ENCODE peak calls at places on chromosomes 2 and 18, in six cellular contexts. One of them, this sample, is unnamed.

GRCh38 chr2:120783371-120783791 is 47.7 kb downstream of the GLI2 start:
- DNase-seq in body of pancreas: no peak
- DNase-seq in cardiac fibroblast: peak
- DNase-seq in HCT116: peak
- DNase-seq in heart left ventricle: no peak
- DNase-seq in fibroblast of lung: peak
- DNase-seq in this sample: no peak

GRCh38 chr18:58046794-58047555 is 2.9 kb downstream of the NEDD4L start:
- DNase-seq in heart left ventricle: no peak
- DNase-seq in cardiac fibroblast: no peak
- DNase-seq in HCT116: no peak
- DNase-seq in fibroblast of lung: no peak
- DNase-seq in body of pancreas: no peak
- DNase-seq in this sample: no peak

GRCh38 chr2:56333812-56334485 is 150.2 kb downstream of the CCDC85A start:
- DNase-seq in heart left ventricle: no peak
- DNase-seq in fibroblast of lung: no peak
- DNase-seq in HCT116: no peak
- DNase-seq in cardiac fibroblast: no peak
- DNase-seq in body of pancreas: no peak
- DNase-seq in this sample: peak

GRCh38 chr2:112768432-112768831 is 4.0 kb upstream of the CKAP2L start:
- DNase-seq in body of pancreas: no peak
- DNase-seq in cardiac fibroblast: peak
- DNase-seq in HCT116: no peak
- DNase-seq in fibroblast of lung: peak
- DNase-seq in heart left ventricle: no peak
- DNase-seq in this sample: peak

GRCh38 chr2:156999657-157000056 is 257.8 kb upstream of the GALNT5 start:
- DNase-seq in heart left ventricle: no peak
- DNase-seq in HCT116: no peak
- DNase-seq in cardiac fibroblast: no peak
- DNase-seq in fibroblast of lung: no peak
- DNase-seq in body of pancreas: peak
- DNase-seq in this sample: no peak

GRCh38 chr18:55763805-55764204 is 175.8 kb upstream of the TCF4 start:
- DNase-seq in HCT116: no peak
- DNase-seq in fibroblast of lung: no peak
- DNase-seq in heart left ventricle: no peak
- DNase-seq in cardiac fibroblast: no peak
- DNase-seq in body of pancreas: no peak
- DNase-seq in this sample: no peak

GRCh38 chr18:63963610-63964256 is 6.1 kb upstream of the SERPINB8 start:
- DNase-seq in HCT116: peak
- DNase-seq in cardiac fibroblast: peak
- DNase-seq in heart left ventricle: no peak
- DNase-seq in body of pancreas: peak
- DNase-seq in fibroblast of lung: peak
- DNase-seq in this sample: peak

GRCh38 chr2:146697307-146697706 is 1147.5 kb upstream of the ACVR2A start:
- DNase-seq in fibroblast of lung: no peak
- DNase-seq in cardiac fibroblast: no peak
- DNase-seq in HCT116: no peak
- DNase-seq in body of pancreas: no peak
- DNase-seq in heart left ventricle: no peak
- DNase-seq in this sample: no peak

GRCh38 chr2:43088148-43089073 is 138.0 kb downstream of the ZFP36L2 start:
- DNase-seq in HCT116: no peak
- DNase-seq in cardiac fibroblast: peak
- DNase-seq in body of pancreas: no peak
- DNase-seq in heart left ventricle: no peak
- DNase-seq in fibroblast of lung: peak
- DNase-seq in this sample: peak

GRCh38 chr2:240143801-240144648 is 3.6 kb upstream of the OTOS start:
- DNase-seq in heart left ventricle: peak
- DNase-seq in cardiac fibroblast: peak
- DNase-seq in fibroblast of lung: peak
- DNase-seq in HCT116: peak
- DNase-seq in body of pancreas: peak
- DNase-seq in this sample: peak

GRCh38 chr2:59083075-59083792 is 842.1 kb upstream of the FANCL start:
- DNase-seq in cardiac fibroblast: no peak
- DNase-seq in body of pancreas: no peak
- DNase-seq in HCT116: no peak
- DNase-seq in heart left ventricle: no peak
- DNase-seq in fibroblast of lung: no peak
- DNase-seq in this sample: no peak

GRCh38 chr2:26011609-26011989 is 22.3 kb upstream of the RAB10 start:
- DNase-seq in body of pancreas: no peak
- DNase-seq in fibroblast of lung: no peak
- DNase-seq in heart left ventricle: no peak
- DNase-seq in cardiac fibroblast: no peak
- DNase-seq in HCT116: no peak
- DNase-seq in this sample: no peak

GRCh38 chr2:133513893-133514292 is 54.4 kb downstream of the NCKAP5 start:
- DNase-seq in cardiac fibroblast: no peak
- DNase-seq in body of pancreas: no peak
- DNase-seq in heart left ventricle: no peak
- DNase-seq in fibroblast of lung: no peak
- DNase-seq in HCT116: no peak
- DNase-seq in this sample: no peak

GRCh38 chr18:72233106-72233505 is 311.0 kb downstream of the CBLN2 start:
- DNase-seq in heart left ventricle: no peak
- DNase-seq in body of pancreas: no peak
- DNase-seq in cardiac fibroblast: no peak
- DNase-seq in HCT116: no peak
- DNase-seq in fibroblast of lung: no peak
- DNase-seq in this sample: no peak

GRCh38 chr2:230902180-230902899 is 22.7 kb downstream of the GPR55 start:
- DNase-seq in cardiac fibroblast: peak
- DNase-seq in HCT116: peak
- DNase-seq in fibroblast of lung: peak
- DNase-seq in body of pancreas: no peak
- DNase-seq in heart left ventricle: no peak
- DNase-seq in this sample: peak

DNA sequence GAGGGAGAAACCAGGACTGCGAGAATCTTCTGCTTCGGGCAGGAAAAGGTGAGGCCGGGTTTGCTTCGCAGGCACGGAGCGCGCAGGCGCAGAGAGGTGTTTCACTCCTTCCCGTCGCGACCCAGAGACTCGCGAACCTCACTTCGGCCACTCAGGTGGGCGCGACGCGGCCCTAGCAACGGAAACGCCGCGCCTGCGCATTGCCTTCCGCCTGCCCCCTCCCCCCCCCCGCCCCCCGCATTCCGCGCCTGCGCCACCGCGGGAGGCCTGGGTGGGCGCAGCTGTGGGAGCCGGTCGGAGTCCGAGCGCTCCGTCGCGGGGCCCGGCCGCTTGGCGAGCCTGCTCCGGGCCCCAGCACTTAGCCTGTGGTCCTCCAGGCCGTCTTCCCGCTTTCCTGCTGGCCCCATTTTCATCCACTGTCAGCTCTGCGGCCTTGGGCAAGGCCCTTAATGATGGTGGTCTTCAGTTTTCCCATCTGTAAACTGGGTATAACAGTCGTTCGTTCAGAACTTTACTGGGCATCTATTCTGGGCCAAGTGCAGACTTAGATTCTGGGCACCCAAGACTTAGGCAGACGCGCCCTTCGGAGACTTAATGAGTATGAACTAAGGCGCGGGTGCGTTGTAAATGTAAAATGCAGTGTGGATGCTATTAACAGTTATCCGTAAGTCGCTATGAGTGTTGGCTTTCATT is 62.1 kb upstream of the ACKR3 start:
- DNase-seq in heart left ventricle: peak
- DNase-seq in body of pancreas: peak
- DNase-seq in fibroblast of lung: peak
- DNase-seq in cardiac fibroblast: peak
- DNase-seq in HCT116: no peak
- DNase-seq in this sample: no peak
- H3K4me3 ChIP-seq in heart left ventricle: peak
- H3K4me3 ChIP-seq in body of pancreas: peak
- H3K4me3 ChIP-seq in fibroblast of lung: no peak
- H3K4me3 ChIP-seq in cardiac fibroblast: no peak
- H3K4me3 ChIP-seq in HCT116: no peak
- H3K4me3 ChIP-seq in this sample: peak

DNA sequence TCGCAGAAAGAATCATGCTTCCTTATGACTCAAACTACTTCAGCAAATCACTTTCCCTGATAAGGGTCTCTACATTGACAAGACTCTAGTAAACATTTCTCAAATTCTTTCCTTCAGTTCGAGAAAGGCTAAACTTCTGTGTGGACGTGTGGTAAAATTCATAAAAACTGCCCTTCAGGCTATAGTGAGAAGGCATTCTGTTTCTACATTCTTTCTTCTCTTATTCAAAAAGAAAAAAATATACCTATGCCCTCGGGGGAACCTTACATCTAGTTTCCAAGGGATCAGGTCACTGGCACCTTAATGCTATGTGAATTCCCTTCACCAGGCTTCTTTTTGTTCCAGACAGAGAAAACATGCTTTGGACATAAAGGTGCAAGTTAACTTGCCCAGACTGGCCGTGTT is 4.9 kb downstream of the VIT start:
- DNase-seq in heart left ventricle: no peak
- DNase-seq in cardiac fibroblast: no peak
- DNase-seq in HCT116: no peak
- DNase-seq in fibroblast of lung: no peak
- DNase-seq in body of pancreas: no peak
- DNase-seq in this sample: peak
- TF ChIP-seq CTCF in heart left ventricle: no peak
- TF ChIP-seq CTCF in cardiac fibroblast: no peak
- TF ChIP-seq CTCF in HCT116: no peak
- TF ChIP-seq CTCF in fibroblast of lung: no peak
- TF ChIP-seq CTCF in body of pancreas: no peak
- TF ChIP-seq CTCF in this sample: peak

DNA sequence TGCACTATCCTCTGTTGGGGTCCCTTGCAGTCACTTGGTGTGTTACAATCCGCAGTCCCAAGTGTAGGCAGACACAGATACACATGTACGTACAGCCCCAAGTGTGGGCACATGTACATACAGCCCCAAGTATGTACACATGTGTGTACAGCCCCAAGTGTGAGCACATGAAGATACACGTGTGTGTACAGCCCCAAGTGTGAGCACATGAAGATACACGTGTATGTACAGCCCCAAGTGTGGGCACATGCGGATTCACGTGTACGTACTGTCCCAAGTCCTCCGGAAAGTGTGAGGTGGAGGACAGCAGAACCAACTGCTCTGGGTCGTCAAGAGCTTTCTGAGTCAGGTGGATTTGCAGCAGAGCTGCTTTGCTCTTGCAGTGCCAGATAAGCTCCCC is 440.0 kb downstream of the ZNF516 start:
- DNase-seq in heart left ventricle: no peak
- DNase-seq in cardiac fibroblast: no peak
- DNase-seq in body of pancreas: no peak
- DNase-seq in HCT116: no peak
- DNase-seq in fibroblast of lung: no peak
- DNase-seq in this sample: no peak
- H3K4me3 ChIP-seq in heart left ventricle: no peak
- H3K4me3 ChIP-seq in cardiac fibroblast: no peak
- H3K4me3 ChIP-seq in body of pancreas: no peak
- H3K4me3 ChIP-seq in HCT116: no peak
- H3K4me3 ChIP-seq in fibroblast of lung: no peak
- H3K4me3 ChIP-seq in this sample: no peak

DNA sequence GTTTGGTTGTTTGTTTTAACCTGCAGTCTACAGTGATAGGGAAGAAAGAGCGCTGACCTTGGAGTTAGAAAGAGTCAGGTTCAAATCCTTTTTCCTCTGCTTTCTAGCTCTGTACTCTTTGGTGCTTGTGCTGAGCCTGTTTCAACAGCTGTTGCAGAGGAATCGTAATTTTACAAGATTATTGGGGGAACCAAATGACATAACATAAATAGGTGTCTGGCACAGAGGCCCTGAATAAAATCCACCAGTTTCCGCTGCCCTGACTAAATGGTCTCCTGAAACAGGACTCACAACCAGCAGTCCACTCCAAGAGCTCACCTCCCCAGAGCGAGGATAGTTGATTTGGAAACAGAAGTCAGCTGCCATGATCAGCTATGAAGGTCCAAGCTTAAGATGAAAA is 125.0 kb upstream of the CDC42EP3 start:
- DNase-seq in cardiac fibroblast: no peak
- DNase-seq in body of pancreas: no peak
- DNase-seq in fibroblast of lung: no peak
- DNase-seq in heart left ventricle: no peak
- DNase-seq in HCT116: no peak
- DNase-seq in this sample: no peak
- TF ChIP-seq CTCF in cardiac fibroblast: no peak
- TF ChIP-seq CTCF in body of pancreas: no peak
- TF ChIP-seq CTCF in fibroblast of lung: no peak
- TF ChIP-seq CTCF in heart left ventricle: no peak
- TF ChIP-seq CTCF in HCT116: no peak
- TF ChIP-seq CTCF in this sample: no peak

GRCh38 chr18:76479351-76480238 is 15.4 kb downstream of the ZNF516 start:
- DNase-seq in fibroblast of lung: no peak
- DNase-seq in HCT116: no peak
- DNase-seq in heart left ventricle: no peak
- DNase-seq in cardiac fibroblast: no peak
- DNase-seq in body of pancreas: no peak
- DNase-seq in this sample: peak

GRCh38 chr18:76480913-76481312 is 14.1 kb downstream of the ZNF516 start:
- DNase-seq in body of pancreas: no peak
- DNase-seq in fibroblast of lung: no peak
- DNase-seq in HCT116: no peak
- DNase-seq in cardiac fibroblast: no peak
- DNase-seq in heart left ventricle: no peak
- DNase-seq in this sample: no peak

GRCh38 chr18:76475450-76476203 is 19.4 kb downstream of the ZNF516 start:
- DNase-seq in HCT116: no peak
- DNase-seq in heart left ventricle: no peak
- DNase-seq in fibroblast of lung: no peak
- DNase-seq in cardiac fibroblast: no peak
- DNase-seq in body of pancreas: no peak
- DNase-seq in this sample: no peak

GRCh38 chr18:76474824-76475223 is 20.2 kb downstream of the ZNF516 start:
- DNase-seq in body of pancreas: no peak
- DNase-seq in heart left ventricle: no peak
- DNase-seq in HCT116: no peak
- DNase-seq in cardiac fibroblast: no peak
- DNase-seq in fibroblast of lung: no peak
- DNase-seq in this sample: peak

GRCh38 chr18:76476665-76477561 is 18.1 kb downstream of the ZNF516 start:
- DNase-seq in body of pancreas: no peak
- DNase-seq in fibroblast of lung: peak
- DNase-seq in heart left ventricle: no peak
- DNase-seq in cardiac fibroblast: peak
- DNase-seq in HCT116: no peak
- DNase-seq in this sample: peak
- H3K4me3 ChIP-seq in body of pancreas: no peak
- H3K4me3 ChIP-seq in fibroblast of lung: peak
- H3K4me3 ChIP-seq in heart left ventricle: peak
- H3K4me3 ChIP-seq in cardiac fibroblast: peak
- H3K4me3 ChIP-seq in HCT116: peak
- H3K4me3 ChIP-seq in this sample: peak

GRCh38 chr2:108492364-108492763 is 41.9 kb upstream of the LIMS1 start:
- DNase-seq in cardiac fibroblast: peak
- DNase-seq in heart left ventricle: no peak
- DNase-seq in body of pancreas: no peak
- DNase-seq in HCT116: no peak
- DNase-seq in fibroblast of lung: peak
- DNase-seq in this sample: peak
- TF ChIP-seq CTCF in cardiac fibroblast: no peak
- TF ChIP-seq CTCF in heart left ventricle: no peak
- TF ChIP-seq CTCF in body of pancreas: no peak
- TF ChIP-seq CTCF in HCT116: no peak
- TF ChIP-seq CTCF in fibroblast of lung: no peak
- TF ChIP-seq CTCF in this sample: no peak